ENCODE peak calls at places on chromosomes 5 and 9, in six cellular contexts. M is mesendoderm, A is IMR-90, F is neuronal stem cell, Q is H9, B is trophoblast cell. X is an unnamed sample.

GRCh38 chr5:90866333-90866732 is 307.7 kb downstream of the ADGRV1 start:
- DNase-seq in F (no peak), A (peak; percentile 28), M (peak; percentile 46), B (no peak), Q (no peak), X (peak; percentile 56)

GRCh38 chr5:159805021-159805420 is 111.3 kb upstream of the ADRA1B start:
- DNase-seq in A (no peak), F (no peak), Q (no peak), M (no peak), B (no peak), X (no peak)

GRCh38 chr5:158406884-158407790 is 548.2 kb upstream of the CLINT1 start:
- DNase-seq in A (peak; percentile 74), Q (no peak), F (no peak), M (no peak), B (no peak), X (peak; percentile 27)

GRCh38 chr5:181173420-181174342 is 26.3 kb downstream of the OR2V2 start:
- DNase-seq in F (no peak), Q (peak; percentile 93), B (no peak), M (peak; percentile 100), A (peak; percentile 79), X (peak; percentile 52)

GRCh38 chr9:88922091-88922490 is 69.2 kb upstream of the S1PR3 start:
- DNase-seq in A (no peak), B (peak; percentile 40), F (no peak), Q (no peak), M (no peak), X (no peak)

GRCh38 chr9:94925751-94926456 is 199.4 kb downstream of the AOPEP start:
- DNase-seq in A (no peak), B (no peak), Q (no peak), M (no peak), F (no peak), X (no peak)

GRCh38 chr9:133238851-133239532 is 29.9 kb upstream of the OBP2B start:
- DNase-seq in Q (peak; percentile 94), A (peak; percentile 19), B (peak; percentile 67), M (peak; percentile 97), F (peak; percentile 54), X (peak; percentile 73)

GRCh38 chr5:81232449-81233079 is 558 bp upstream of the CKMT2 start:
- DNase-seq in A (no peak), B (peak; percentile 70), Q (peak; percentile 38), M (no peak), F (no peak), X (peak; percentile 24)

GRCh38 chr9:35042081-35042604 is 30.3 kb downstream of the VCP start:
- DNase-seq in M (peak; percentile 54), B (peak; percentile 96), F (no peak), A (peak; percentile 49), Q (no peak), X (peak; percentile 66)

GRCh38 chr9:89606567-89607311 is 1.9 kb downstream of the GADD45G start:
- DNase-seq in A (peak; percentile 28), M (peak; percentile 90), B (peak; percentile 58), F (peak; percentile 32), Q (peak; percentile 52), X (peak; percentile 50)

GRCh38 chr9:82334286-82334685 is 345.7 kb downstream of the SPATA31D1 start:
- DNase-seq in F (no peak), B (no peak), M (no peak), Q (no peak), A (peak; percentile 65), X (peak; percentile 27)

GRCh38 chr9:127923046-127923445 is 6.2 kb upstream of the ST6GALNAC4 start:
- DNase-seq in M (no peak), B (peak; percentile 98), A (no peak), F (no peak), Q (peak; percentile 72), X (no peak)

GRCh38 chr9:107739601-107740082 is 250.1 kb upstream of the KLF4 start:
- DNase-seq in F (no peak), B (no peak), A (peak; percentile 15), Q (no peak), M (no peak), X (no peak)

GRCh38 chr9:1098551-1098950 is 48.4 kb downstream of the DMRT2 start:
- DNase-seq in A (no peak), F (no peak), B (no peak), Q (no peak), M (no peak), X (no peak)

GRCh38 chr9:138049779-138050471 is 172.3 kb downstream of the CACNA1B start:
- DNase-seq in B (no peak), M (no peak), A (no peak), F (no peak), Q (no peak), X (no peak)

GRCh38 chr5:59793000-59793399 is 100.5 kb downstream of the PDE4D start:
- DNase-seq in A (peak; percentile 71), F (no peak), B (peak; percentile 82), M (no peak), Q (no peak), X (peak; percentile 82)
- H3K4me2 ChIP-seq in A (peak overlapping the region; percentile 78), F (no peak overlapping the region), B (no peak overlapping the region), M (no peak overlapping the region), Q (no peak overlapping the region), X (no peak overlapping the region)

DNA sequence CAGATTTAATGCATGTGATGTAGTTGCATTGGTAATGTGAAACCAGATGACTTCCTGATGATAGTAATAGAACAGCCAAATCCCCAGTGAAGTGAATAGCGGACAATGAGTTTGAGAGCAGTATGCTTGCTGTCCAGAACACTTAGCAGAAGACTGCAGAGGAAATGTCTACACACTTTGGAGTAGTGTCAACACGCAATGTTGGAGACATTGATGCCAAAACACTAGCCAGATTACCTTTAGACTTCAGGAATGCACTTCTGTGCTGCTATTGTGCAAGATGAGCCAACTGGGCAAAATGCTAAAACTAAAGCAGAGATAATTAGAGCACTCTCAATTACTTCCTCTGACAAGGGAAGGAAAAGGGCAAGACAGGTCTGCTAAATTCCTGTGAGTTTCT is 176.7 kb downstream of the PRDM9 start:
- DNase-seq in A (no peak), M (no peak), B (no peak), F (no peak), Q (no peak), X (no peak)
- H2BK120ac ChIP-seq in A (no peak overlapping the region), M (no peak overlapping the region), B (no peak overlapping the region), F (no peak overlapping the region), Q (no peak overlapping the region), X (no peak overlapping the region)

DNA sequence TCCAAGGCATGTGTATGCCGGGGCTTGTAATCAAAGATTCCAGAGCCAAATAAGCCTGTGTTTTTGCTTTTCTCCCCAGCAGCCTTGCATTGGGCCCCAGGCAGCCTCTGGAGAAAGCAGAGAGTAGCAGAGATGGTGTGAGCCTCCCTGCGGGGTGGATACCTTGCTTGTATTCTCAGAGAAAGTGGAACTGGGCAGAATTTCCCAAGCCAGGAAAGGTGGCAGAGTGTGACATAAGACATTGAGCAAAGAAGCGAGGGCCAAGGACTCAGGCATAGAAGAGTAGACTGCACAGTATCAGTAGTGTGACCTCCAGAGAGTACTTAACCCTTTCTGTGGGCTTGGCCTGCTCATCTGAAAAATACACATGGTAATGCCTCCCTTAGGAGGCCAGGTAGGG is 1.6 kb upstream of the GSN start:
- DNase-seq in M (no peak), Q (no peak), B (no peak), F (no peak), A (no peak), X (no peak)
- H3K4me2 ChIP-seq in M (no peak overlapping the region), Q (no peak overlapping the region), B (no peak overlapping the region), F (no peak overlapping the region), A (no peak overlapping the region), X (no peak overlapping the region)

DNA sequence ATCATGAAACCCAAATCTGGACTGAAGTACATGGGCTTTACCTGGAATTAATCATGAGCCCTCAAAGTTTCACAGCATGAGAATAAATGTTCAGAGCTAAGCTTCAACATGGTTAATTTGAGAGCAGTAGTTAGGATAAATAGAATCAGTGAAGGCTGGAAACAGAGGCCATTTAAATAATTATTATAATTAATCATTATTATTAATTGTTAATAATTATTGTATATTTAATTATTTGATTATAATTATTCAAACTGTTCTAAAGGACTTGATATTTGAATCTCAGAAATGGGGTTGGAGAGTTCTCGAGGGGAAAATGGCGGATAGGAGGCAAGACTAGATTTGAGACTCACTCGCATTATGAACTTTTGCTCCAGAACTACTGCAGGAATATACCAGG is 119.6 kb upstream of the ITGA1 start:
- DNase-seq in B (no peak), Q (no peak), M (no peak), A (no peak), F (no peak), X (no peak)
- H2BK120ac ChIP-seq in B (no peak overlapping the region), Q (no peak overlapping the region), M (no peak overlapping the region), A (no peak overlapping the region), F (no peak overlapping the region), X (no peak overlapping the region)

GRCh38 chr5:154117050-154117449 is 73.5 kb upstream of the GALNT10 start:
- DNase-seq in A (no peak), Q (no peak), M (peak; percentile 45), F (no peak), B (no peak), X (no peak)
- H3K4me2 ChIP-seq in A (no peak overlapping the region), Q (no peak overlapping the region), M (no peak overlapping the region), F (no peak overlapping the region), B (no peak overlapping the region), X (no peak overlapping the region)

DNA sequence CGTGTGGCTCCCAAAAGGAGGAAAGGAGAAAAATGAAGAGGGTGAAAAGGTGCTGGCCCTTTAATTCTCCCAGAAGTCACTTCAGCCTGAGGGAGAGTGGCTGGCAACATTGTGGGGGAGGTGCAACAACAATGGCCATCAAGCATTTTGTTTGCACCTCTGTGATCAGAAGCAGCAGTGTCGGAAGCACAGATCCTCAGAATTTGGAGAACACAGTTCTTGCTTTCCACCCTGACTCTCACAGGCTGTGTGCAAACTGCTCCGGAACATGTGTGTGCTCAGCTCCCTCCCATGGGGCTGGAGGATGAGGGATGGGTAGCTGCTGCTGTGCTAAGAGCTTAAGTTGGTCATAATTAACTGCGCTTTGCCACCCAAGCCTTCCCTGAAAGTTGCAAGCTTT is 127.1 kb downstream of the DPYSL3 start:
- DNase-seq in Q (no peak), A (no peak), B (no peak), F (no peak), M (peak; percentile 65), X (no peak)
- H2BK120ac ChIP-seq in Q (no peak overlapping the region), A (no peak overlapping the region), B (peak overlapping the region; percentile 20), F (no peak overlapping the region), M (no peak overlapping the region), X (no peak overlapping the region)

GRCh38 chr5:61301345-61301744 is 30.7 kb upstream of the ZSWIM6 start:
- DNase-seq in A (peak; percentile 88), B (no peak), F (no peak), Q (no peak), M (peak; percentile 25), X (no peak)
- H3K4me2 ChIP-seq in A (peak overlapping the region; percentile 93), B (peak overlapping the region; percentile 21), F (no peak overlapping the region), Q (no peak overlapping the region), M (no peak overlapping the region), X (peak overlapping the region; percentile 61)

X was measured in mesenchymal stem cell.